ENCODE peak calls at places on chromosome 3, in five cellular contexts. V, K, Z, U and B are unnamed samples.

GRCh38 chr3:12479919-12480425 is 4.3 kb upstream of the TSEN2 start:
- DNase-seq in V (no peak), K (peak), Z (peak), U (peak), B (peak)

GRCh38 chr3:62132027-62132590 is 241.2 kb downstream of the FEZF2 start:
- DNase-seq in V (no peak), K (no peak), Z (no peak), U (no peak), B (no peak)

GRCh38 chr3:111884411-111885018 is 25.4 kb downstream of the PHLDB2 start:
- DNase-seq in V (no peak), K (no peak), Z (no peak), U (no peak), B (no peak)

GRCh38 chr3:146817705-146818104 is 212.6 kb upstream of the PLSCR5 start:
- DNase-seq in V (no peak), K (no peak), Z (no peak), U (no peak), B (no peak)

GRCh38 chr3:6799264-6799915 is 61.5 kb upstream of the GRM7 start:
- DNase-seq in V (no peak), K (peak), Z (no peak), U (peak), B (no peak)

GRCh38 chr3:147614210-147614609 is 205.0 kb downstream of the ZIC1 start:
- DNase-seq in V (no peak), K (no peak), Z (no peak), U (no peak), B (no peak)

GRCh38 chr3:186639778-186640472 is at the start of gene FETUB:
- DNase-seq in V (no peak), K (no peak), Z (no peak), U (no peak), B (no peak)

GRCh38 chr3:191743283-191743682 is 282.3 kb downstream of the PYDC2 start:
- DNase-seq in V (no peak), K (no peak), Z (no peak), U (no peak), B (no peak)

GRCh38 chr3:56761023-56761422 is 40.7 kb downstream of the ARHGEF3 start:
- DNase-seq in V (no peak), K (no peak), Z (no peak), U (no peak), B (no peak)

GRCh38 chr3:123883656-123884257 is 375 bp downstream of the MYLK start:
- DNase-seq in V (no peak), K (no peak), Z (no peak), U (no peak), B (no peak)

GRCh38 chr3:10432156-10432845 is 73.1 kb downstream of the ATP2B2 start:
- DNase-seq in V (no peak), K (no peak), Z (no peak), U (peak), B (no peak)

GRCh38 chr3:36679384-36680200 is 84.8 kb downstream of the DCLK3 start:
- DNase-seq in V (no peak), K (no peak), Z (no peak), U (no peak), B (no peak)

GRCh38 chr3:73808862-73809509 is 184.2 kb upstream of the PDZRN3 start:
- DNase-seq in V (no peak), K (no peak), Z (no peak), U (no peak), B (no peak)

GRCh38 chr3:169634618-169635236 is 28.8 kb downstream of the MECOM start:
- DNase-seq in V (no peak), K (no peak), Z (no peak), U (no peak), B (no peak)

GRCh38 chr3:18440053-18440768 is 15.1 kb upstream of the SATB1 start:
- DNase-seq in V (no peak), K (no peak), Z (no peak), U (no peak), B (no peak)

GRCh38 chr3:122101646-122102045 is 46.5 kb downstream of the CD86 start:
- DNase-seq in V (no peak), K (no peak), Z (peak), U (peak), B (no peak)

GRCh38 chr3:89841041-89841440 is 733.6 kb downstream of the EPHA3 start:
- DNase-seq in V (no peak), K (no peak), Z (no peak), U (no peak), B (no peak)

GRCh38 chr3:187843654-187844053 is 98.4 kb upstream of the BCL6 start:
- DNase-seq in V (no peak), K (no peak), Z (no peak), U (no peak), B (no peak)

GRCh38 chr3:184786271-184787010 is 25.5 kb upstream of the VPS8 start:
- DNase-seq in V (no peak), K (no peak), Z (peak), U (peak), B (no peak)